ENCODE peak calls at places on chromosomes 3 and 15, in nine cellular contexts. One of them, this sample, is unnamed.

GRCh38 chr3:108099203-108099602 is 8.4 kb upstream of the CD47 start:
- DNase-seq in fibroblast of lung: no peak
- DNase-seq in tibial nerve: no peak
- DNase-seq in cardiac fibroblast: peak; percentile 17
- DNase-seq in breast epithelium: no peak
- DNase-seq in ovary: no peak
- DNase-seq in AG09309: no peak
- DNase-seq in foreskin fibroblast: no peak
- DNase-seq in HFF-Myc: no peak
- DNase-seq in this sample: no peak

GRCh38 chr15:80202016-80202315 is 49.2 kb downstream of the FAH start:
- DNase-seq in HFF-Myc: no peak
- DNase-seq in tibial nerve: no peak
- DNase-seq in fibroblast of lung: no peak
- DNase-seq in foreskin fibroblast: no peak
- DNase-seq in ovary: no peak
- DNase-seq in cardiac fibroblast: no peak
- DNase-seq in AG09309: no peak
- DNase-seq in breast epithelium: no peak
- DNase-seq in this sample: no peak

GRCh38 chr3:193598202-193598601 is 5.2 kb downstream of the OPA1 start:
- DNase-seq in ovary: no peak
- DNase-seq in AG09309: no peak
- DNase-seq in cardiac fibroblast: no peak
- DNase-seq in HFF-Myc: no peak
- DNase-seq in tibial nerve: no peak
- DNase-seq in breast epithelium: no peak
- DNase-seq in foreskin fibroblast: no peak
- DNase-seq in fibroblast of lung: no peak
- DNase-seq in this sample: no peak

GRCh38 chr3:82939491-82940097 is 1178.1 kb upstream of the GBE1 start:
- DNase-seq in AG09309: no peak
- DNase-seq in HFF-Myc: no peak
- DNase-seq in tibial nerve: no peak
- DNase-seq in foreskin fibroblast: no peak
- DNase-seq in cardiac fibroblast: no peak
- DNase-seq in ovary: no peak
- DNase-seq in fibroblast of lung: no peak
- DNase-seq in breast epithelium: no peak
- DNase-seq in this sample: no peak

GRCh38 chr15:64333986-64334385 is 22.0 kb downstream of the CSNK1G1 start:
- DNase-seq in ovary: no peak
- DNase-seq in HFF-Myc: no peak
- DNase-seq in foreskin fibroblast: peak; percentile 20
- DNase-seq in AG09309: no peak
- DNase-seq in fibroblast of lung: no peak
- DNase-seq in breast epithelium: no peak
- DNase-seq in cardiac fibroblast: peak; percentile 40
- DNase-seq in tibial nerve: no peak
- DNase-seq in this sample: no peak

GRCh38 chr3:71131893-71132314 is 451.6 kb downstream of the FOXP1 start:
- DNase-seq in ovary: peak; percentile 30
- DNase-seq in tibial nerve: no peak
- DNase-seq in AG09309: no peak
- DNase-seq in fibroblast of lung: no peak
- DNase-seq in foreskin fibroblast: no peak
- DNase-seq in breast epithelium: no peak
- DNase-seq in HFF-Myc: no peak
- DNase-seq in cardiac fibroblast: peak; percentile 11
- DNase-seq in this sample: no peak

GRCh38 chr15:96234109-96234892 is 96.2 kb upstream of the NR2F2 start:
- DNase-seq in fibroblast of lung: peak; percentile 61
- DNase-seq in ovary: no peak
- DNase-seq in AG09309: peak; percentile 4
- DNase-seq in tibial nerve: no peak
- DNase-seq in cardiac fibroblast: peak; percentile 12
- DNase-seq in breast epithelium: no peak
- DNase-seq in HFF-Myc: peak; percentile 45
- DNase-seq in foreskin fibroblast: peak; percentile 90
- DNase-seq in this sample: peak; percentile 57

GRCh38 chr15:99361541-99362185 is 110.4 kb downstream of the LRRC28 start:
- DNase-seq in foreskin fibroblast: peak; percentile 10
- DNase-seq in breast epithelium: no peak
- DNase-seq in fibroblast of lung: peak; percentile 64
- DNase-seq in HFF-Myc: no peak
- DNase-seq in AG09309: no peak
- DNase-seq in cardiac fibroblast: peak; percentile 59
- DNase-seq in tibial nerve: no peak
- DNase-seq in ovary: no peak
- DNase-seq in this sample: peak; percentile 19

DNA sequence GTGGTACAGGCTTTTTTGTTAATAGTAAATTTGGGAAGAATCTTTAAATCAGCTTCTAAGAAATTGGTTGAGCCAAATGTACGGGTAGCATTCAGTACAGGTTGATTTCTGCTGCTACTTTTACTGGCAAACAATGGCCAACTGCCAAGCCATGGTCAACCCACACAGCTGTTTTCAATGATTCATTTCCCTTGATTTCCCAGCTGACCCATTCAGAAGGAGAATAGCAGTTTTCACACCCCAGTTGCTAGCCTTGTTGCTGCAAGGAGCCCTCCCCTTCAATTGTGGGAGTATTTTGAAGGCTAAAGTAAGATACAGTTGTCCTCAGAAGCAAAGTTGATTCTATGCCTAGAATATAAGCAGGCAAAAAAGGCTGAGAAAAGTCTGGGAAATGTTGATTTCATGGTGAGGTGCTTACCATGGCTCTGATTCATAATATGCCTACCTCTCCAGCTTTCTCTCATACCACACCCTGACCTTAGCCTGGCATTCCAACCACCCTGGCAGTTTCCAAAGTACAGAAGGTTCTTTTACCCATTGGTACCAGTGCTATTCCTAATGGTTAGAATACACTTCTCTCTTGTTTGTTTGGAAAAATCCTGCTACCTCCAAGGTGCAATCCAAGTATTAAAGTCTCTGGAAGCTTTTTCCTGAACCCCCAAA is 320.3 kb upstream of the TGFBR2 start:
- DNase-seq in AG09309: peak; percentile 80
- DNase-seq in fibroblast of lung: peak; percentile 90
- DNase-seq in breast epithelium: peak; percentile 28
- DNase-seq in foreskin fibroblast: peak; percentile 92
- DNase-seq in cardiac fibroblast: peak; percentile 99
- DNase-seq in ovary: peak; percentile 76
- DNase-seq in HFF-Myc: peak; percentile 87
- DNase-seq in tibial nerve: peak; percentile 81
- DNase-seq in this sample: no peak
- H3K4me3 ChIP-seq in AG09309: no peak overlapping the region
- H3K4me3 ChIP-seq in fibroblast of lung: no peak overlapping the region
- H3K4me3 ChIP-seq in breast epithelium: no peak overlapping the region
- H3K4me3 ChIP-seq in foreskin fibroblast: no peak overlapping the region
- H3K4me3 ChIP-seq in cardiac fibroblast: no peak overlapping the region
- H3K4me3 ChIP-seq in ovary: no peak overlapping the region
- H3K4me3 ChIP-seq in HFF-Myc: no peak overlapping the region
- H3K4me3 ChIP-seq in tibial nerve: no peak overlapping the region
- H3K4me3 ChIP-seq in this sample: no peak overlapping the region

GRCh38 chr3:170589113-170589512 is 3.2 kb upstream of the SLC7A14 start:
- DNase-seq in HFF-Myc: no peak
- DNase-seq in tibial nerve: no peak
- DNase-seq in fibroblast of lung: no peak
- DNase-seq in ovary: no peak
- DNase-seq in foreskin fibroblast: no peak
- DNase-seq in breast epithelium: no peak
- DNase-seq in cardiac fibroblast: no peak
- DNase-seq in AG09309: no peak
- DNase-seq in this sample: no peak

GRCh38 chr3:170584585-170585007 is 1.3 kb downstream of the SLC7A14 start:
- DNase-seq in AG09309: no peak
- DNase-seq in tibial nerve: peak; percentile 60
- DNase-seq in breast epithelium: peak; percentile 18
- DNase-seq in cardiac fibroblast: peak; percentile 68
- DNase-seq in foreskin fibroblast: peak; percentile 44
- DNase-seq in HFF-Myc: no peak
- DNase-seq in ovary: peak; percentile 72
- DNase-seq in fibroblast of lung: peak; percentile 66
- DNase-seq in this sample: peak; percentile 43

GRCh38 chr3:170579646-170580045 is 6.2 kb downstream of the SLC7A14 start:
- DNase-seq in fibroblast of lung: no peak
- DNase-seq in cardiac fibroblast: no peak
- DNase-seq in breast epithelium: no peak
- DNase-seq in AG09309: no peak
- DNase-seq in foreskin fibroblast: no peak
- DNase-seq in HFF-Myc: no peak
- DNase-seq in tibial nerve: no peak
- DNase-seq in ovary: no peak
- DNase-seq in this sample: no peak

GRCh38 chr3:170585937-170586310 is at the start of gene SLC7A14:
- DNase-seq in HFF-Myc: no peak
- DNase-seq in AG09309: no peak
- DNase-seq in cardiac fibroblast: no peak
- DNase-seq in fibroblast of lung: no peak
- DNase-seq in foreskin fibroblast: no peak
- DNase-seq in ovary: no peak
- DNase-seq in tibial nerve: no peak
- DNase-seq in breast epithelium: no peak
- DNase-seq in this sample: no peak

DNA sequence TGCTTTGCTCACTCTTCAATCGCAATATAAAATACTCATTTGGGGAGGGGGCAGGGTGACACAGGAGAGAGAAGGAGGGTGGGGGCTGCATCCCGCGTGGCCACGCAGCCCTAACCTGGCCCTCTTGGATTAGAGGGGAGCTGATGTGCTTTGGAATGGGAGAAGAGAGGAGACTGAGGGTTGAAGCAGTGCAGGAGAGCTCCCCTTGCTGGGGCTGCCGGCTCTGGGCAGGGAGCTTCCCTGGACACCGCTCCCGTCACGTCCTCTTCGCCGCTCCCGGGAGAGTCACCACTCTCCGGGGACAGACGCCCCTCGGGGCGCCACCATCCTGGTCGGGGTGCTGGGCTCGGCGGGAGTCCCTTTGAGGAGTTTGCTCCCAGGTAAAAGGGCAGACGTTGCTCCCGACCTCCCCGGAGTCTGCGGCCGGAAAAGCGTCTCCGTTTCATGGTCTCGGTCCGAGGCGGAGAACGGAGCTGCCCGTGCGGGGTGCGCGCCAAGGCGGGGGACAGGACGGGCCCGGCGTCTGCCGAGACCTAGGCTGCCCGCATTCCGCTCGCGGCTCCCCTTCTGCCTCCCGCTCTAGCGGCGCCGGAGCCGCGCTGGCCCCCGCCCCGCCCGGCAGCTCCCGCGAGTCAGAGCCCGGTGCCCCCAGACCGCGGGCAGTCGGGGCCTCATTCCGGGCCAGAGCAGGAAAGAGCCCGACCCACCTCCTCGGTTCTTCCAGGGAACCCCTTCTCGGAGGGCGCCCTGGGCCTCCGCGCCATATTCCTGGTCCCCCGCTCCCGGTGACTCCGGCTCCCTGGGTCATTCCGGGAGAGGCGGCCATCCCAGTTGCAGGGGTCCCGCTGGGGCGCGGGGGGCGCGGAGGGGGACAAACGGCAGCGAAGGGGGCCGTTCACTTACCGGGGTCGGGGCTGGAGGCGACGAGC is 603 bp downstream of the SLC7A14 start:
- DNase-seq in HFF-Myc: no peak
- DNase-seq in ovary: no peak
- DNase-seq in foreskin fibroblast: no peak
- DNase-seq in cardiac fibroblast: no peak
- DNase-seq in tibial nerve: no peak
- DNase-seq in breast epithelium: no peak
- DNase-seq in AG09309: no peak
- DNase-seq in fibroblast of lung: no peak
- DNase-seq in this sample: no peak
- H3K4me3 ChIP-seq in HFF-Myc: peak overlapping the region; percentile 50
- H3K4me3 ChIP-seq in ovary: no peak overlapping the region
- H3K4me3 ChIP-seq in foreskin fibroblast: peak overlapping the region; percentile 69
- H3K4me3 ChIP-seq in cardiac fibroblast: peak overlapping the region; percentile 41
- H3K4me3 ChIP-seq in tibial nerve: peak overlapping the region; percentile 24
- H3K4me3 ChIP-seq in breast epithelium: peak overlapping the region; percentile 59
- H3K4me3 ChIP-seq in AG09309: peak overlapping the region; percentile 92
- H3K4me3 ChIP-seq in fibroblast of lung: peak overlapping the region; percentile 56
- H3K4me3 ChIP-seq in this sample: no peak overlapping the region

GRCh38 chr3:119637679-119638525 is 22.5 kb downstream of the POPDC2 start:
- DNase-seq in AG09309: peak; percentile 84
- DNase-seq in HFF-Myc: peak; percentile 69
- DNase-seq in foreskin fibroblast: peak; percentile 79
- DNase-seq in fibroblast of lung: peak; percentile 84
- DNase-seq in breast epithelium: no peak
- DNase-seq in cardiac fibroblast: peak; percentile 90
- DNase-seq in ovary: no peak
- DNase-seq in tibial nerve: no peak
- DNase-seq in this sample: peak; percentile 79
- H3K4me3 ChIP-seq in AG09309: no peak overlapping the region
- H3K4me3 ChIP-seq in HFF-Myc: no peak overlapping the region
- H3K4me3 ChIP-seq in foreskin fibroblast: no peak overlapping the region
- H3K4me3 ChIP-seq in fibroblast of lung: no peak overlapping the region
- H3K4me3 ChIP-seq in breast epithelium: no peak overlapping the region
- H3K4me3 ChIP-seq in cardiac fibroblast: no peak overlapping the region
- H3K4me3 ChIP-seq in ovary: no peak overlapping the region
- H3K4me3 ChIP-seq in tibial nerve: no peak overlapping the region
- H3K4me3 ChIP-seq in this sample: peak overlapping the region; percentile 48

GRCh38 chr3:13878711-13879101 is 1.2 kb downstream of the WNT7A start:
- DNase-seq in ovary: no peak
- DNase-seq in HFF-Myc: no peak
- DNase-seq in foreskin fibroblast: no peak
- DNase-seq in cardiac fibroblast: no peak
- DNase-seq in breast epithelium: no peak
- DNase-seq in AG09309: no peak
- DNase-seq in fibroblast of lung: no peak
- DNase-seq in tibial nerve: no peak
- DNase-seq in this sample: no peak
- H3K4me3 ChIP-seq in ovary: no peak overlapping the region
- H3K4me3 ChIP-seq in HFF-Myc: no peak overlapping the region
- H3K4me3 ChIP-seq in foreskin fibroblast: no peak overlapping the region
- H3K4me3 ChIP-seq in cardiac fibroblast: no peak overlapping the region
- H3K4me3 ChIP-seq in breast epithelium: peak overlapping the region; percentile 62
- H3K4me3 ChIP-seq in AG09309: no peak overlapping the region
- H3K4me3 ChIP-seq in fibroblast of lung: no peak overlapping the region
- H3K4me3 ChIP-seq in tibial nerve: peak overlapping the region; percentile 20
- H3K4me3 ChIP-seq in this sample: no peak overlapping the region

DNA sequence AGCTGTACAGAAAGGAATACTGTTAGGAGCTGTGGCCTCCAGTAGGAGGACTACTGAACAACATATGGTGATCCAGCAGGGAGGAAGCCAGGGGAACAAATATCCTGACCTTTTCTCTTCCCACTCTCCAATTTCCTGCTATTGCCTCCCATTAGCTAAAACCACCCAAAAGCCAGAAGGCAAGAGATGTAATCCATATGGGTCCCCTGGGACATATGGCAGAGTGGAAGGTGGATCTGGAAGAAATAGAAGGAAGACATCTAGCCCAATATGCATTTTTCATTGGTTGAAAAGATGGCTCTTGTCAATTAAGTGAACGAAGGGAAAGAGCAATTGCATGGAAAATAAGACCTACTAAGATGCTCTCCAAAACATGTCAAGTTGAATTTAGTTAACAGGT is 167.2 kb downstream of the CNTN3 start:
- DNase-seq in ovary: no peak
- DNase-seq in foreskin fibroblast: no peak
- DNase-seq in fibroblast of lung: no peak
- DNase-seq in AG09309: no peak
- DNase-seq in breast epithelium: no peak
- DNase-seq in tibial nerve: no peak
- DNase-seq in HFF-Myc: no peak
- DNase-seq in cardiac fibroblast: no peak
- DNase-seq in this sample: no peak
- H3K4me3 ChIP-seq in ovary: no peak overlapping the region
- H3K4me3 ChIP-seq in foreskin fibroblast: no peak overlapping the region
- H3K4me3 ChIP-seq in fibroblast of lung: no peak overlapping the region
- H3K4me3 ChIP-seq in AG09309: no peak overlapping the region
- H3K4me3 ChIP-seq in breast epithelium: no peak overlapping the region
- H3K4me3 ChIP-seq in tibial nerve: no peak overlapping the region
- H3K4me3 ChIP-seq in HFF-Myc: no peak overlapping the region
- H3K4me3 ChIP-seq in cardiac fibroblast: no peak overlapping the region
- H3K4me3 ChIP-seq in this sample: no peak overlapping the region

This sample was measured in GM12865.